ENCODE peak calls at places on chromosomes 12 and 14, in eight cellular contexts. F, U, P, T, C, J, W and R are unnamed samples.

GRCh38 chr12:111304642-111305071 is 64.2 kb downstream of the PHETA1 start:
- DNase-seq in F (no peak), U (no peak), P (no peak), T (no peak), C (peak), J (no peak), W (peak), R (no peak)

GRCh38 chr14:77000340-77001235 is 27.9 kb downstream of the IRF2BPL start:
- DNase-seq in F (peak), U (no peak), P (peak), T (no peak), C (no peak), J (no peak), W (peak), R (no peak)

GRCh38 chr12:108861878-108862587 is 4.7 kb upstream of the SSH1 start:
- DNase-seq in F (no peak), U (no peak), P (no peak), T (no peak), C (peak), J (no peak), W (no peak), R (no peak)

GRCh38 chr12:103677341-103677740 is 90.3 kb downstream of the STAB2 start:
- DNase-seq in F (no peak), U (no peak), P (peak), T (no peak), C (no peak), J (no peak), W (no peak), R (no peak)

GRCh38 chr14:69115407-69116185 is 37.3 kb downstream of the DCAF5 start:
- DNase-seq in F (no peak), U (no peak), P (no peak), T (no peak), C (no peak), J (no peak), W (no peak), R (no peak)

GRCh38 chr12:15220961-15221885 is at the start of gene RERG:
- DNase-seq in F (peak), U (peak), P (peak), T (peak), C (peak), J (peak), W (peak), R (peak)

GRCh38 chr12:108653082-108653516 is 19.4 kb upstream of the SELPLG start:
- DNase-seq in F (no peak), U (no peak), P (no peak), T (no peak), C (no peak), J (no peak), W (no peak), R (no peak)

GRCh38 chr12:42534184-42534838 is 55.2 kb downstream of the PRICKLE1 start:
- DNase-seq in F (no peak), U (no peak), P (no peak), T (no peak), C (no peak), J (no peak), W (no peak), R (no peak)

GRCh38 chr12:131833896-131834641 is 5.9 kb downstream of the MMP17 start:
- DNase-seq in F (peak), U (no peak), P (no peak), T (no peak), C (no peak), J (no peak), W (peak), R (no peak)

GRCh38 chr14:71181215-71182003 is 274.1 kb downstream of the PCNX1 start:
- DNase-seq in F (no peak), U (no peak), P (no peak), T (no peak), C (no peak), J (no peak), W (no peak), R (no peak)

GRCh38 chr14:82872494-82872893 is 1338.8 kb upstream of the SEL1L start:
- DNase-seq in F (no peak), U (no peak), P (no peak), T (no peak), C (no peak), J (no peak), W (no peak), R (no peak)

GRCh38 chr12:27252934-27253333 is 8.8 kb downstream of the STK38L start:
- DNase-seq in F (no peak), U (no peak), P (no peak), T (no peak), C (no peak), J (no peak), W (no peak), R (no peak)

GRCh38 chr14:34692898-34693227 is 21.5 kb downstream of the CFL2 start:
- DNase-seq in F (no peak), U (no peak), P (no peak), T (no peak), C (no peak), J (no peak), W (no peak), R (no peak)
- H3K4me3 ChIP-seq in F (peak), U (peak), P (peak), T (peak), C (peak), J (no peak), W (peak), R (no peak)

GRCh38 chr14:103527408-103528157 is 1.4 kb upstream of the TRMT61A start:
- DNase-seq in F (no peak), U (no peak), P (no peak), T (no peak), C (no peak), J (peak), W (peak), R (no peak)

GRCh38 chr14:103526914-103527248 is 2.1 kb upstream of the TRMT61A start:
- DNase-seq in F (no peak), U (no peak), P (no peak), T (no peak), C (no peak), J (no peak), W (no peak), R (no peak)

GRCh38 chr14:103528512-103529382 is at the start of gene TRMT61A:
- DNase-seq in F (peak), U (peak), P (peak), T (peak), C (peak), J (no peak), W (peak), R (peak)

GRCh38 chr14:103529383-103530365 is 678 bp downstream of the TRMT61A start:
- DNase-seq in F (peak), U (no peak), P (no peak), T (no peak), C (no peak), J (no peak), W (no peak), R (no peak)

GRCh38 chr14:103528158-103528511 is 861 bp upstream of the TRMT61A start:
- DNase-seq in F (peak), U (no peak), P (peak), T (no peak), C (no peak), J (no peak), W (peak), R (no peak)
- H3K4me3 ChIP-seq in F (peak), U (peak), P (peak), T (peak), C (peak), J (peak), W (peak), R (peak)

GRCh38 chr14:91159182-91159581 is 45.3 kb downstream of the DGLUCY start:
- DNase-seq in F (no peak), U (no peak), P (no peak), T (peak), C (no peak), J (no peak), W (no peak), R (no peak)
- H3K4me3 ChIP-seq in F (no peak), U (no peak), P (no peak), T (no peak), C (no peak), J (no peak), W (no peak), R (no peak)

GRCh38 chr14:34329281-34329680 is 132.8 kb downstream of the SPTSSA start:
- DNase-seq in F (no peak), U (no peak), P (no peak), T (no peak), C (no peak), J (no peak), W (no peak), R (no peak)
- H3K4me3 ChIP-seq in F (no peak), U (no peak), P (no peak), T (no peak), C (no peak), J (no peak), W (no peak), R (no peak)

DNA sequence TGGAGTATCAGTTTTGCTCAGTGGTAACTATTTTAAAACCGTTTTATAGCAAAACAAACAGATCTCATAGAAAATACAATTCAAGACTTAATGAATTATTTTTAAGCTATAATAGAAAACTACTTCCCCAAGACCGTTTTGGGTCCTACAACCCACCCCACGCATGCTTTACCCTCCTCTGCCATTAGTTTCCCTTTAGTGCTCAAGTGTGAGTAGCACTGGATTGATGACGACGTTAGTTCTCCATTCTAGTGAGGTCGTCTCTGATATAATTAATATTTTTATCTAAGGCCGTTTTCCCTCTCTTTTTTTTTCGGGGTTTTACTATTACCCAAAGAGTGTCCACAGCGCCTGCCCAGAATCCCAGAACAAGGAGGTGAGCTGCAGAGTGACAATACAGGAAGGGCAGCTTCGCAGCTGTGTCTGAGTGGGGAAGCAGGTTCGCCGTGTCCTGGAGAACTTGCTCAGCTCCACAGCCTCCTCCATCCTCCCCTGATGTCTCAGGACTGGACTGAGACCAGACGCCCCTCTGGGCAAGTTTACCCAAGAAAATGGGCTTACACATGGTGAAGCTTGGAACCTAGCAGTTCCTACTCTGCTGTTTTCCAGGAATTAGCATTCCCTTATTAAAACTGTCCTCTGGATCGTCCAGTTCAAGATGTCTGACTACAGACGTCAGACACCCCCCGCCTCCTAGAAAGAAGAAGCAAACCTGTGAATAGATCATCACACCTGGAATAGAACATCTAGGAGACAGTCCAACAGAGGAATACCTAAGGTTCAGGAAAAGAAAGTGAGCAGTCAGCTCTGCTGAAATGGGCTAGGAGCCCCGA is 31.9 kb upstream of the MON2 start:
- DNase-seq in F (no peak), U (no peak), P (peak), T (no peak), C (no peak), J (no peak), W (no peak), R (no peak)
- H3K4me3 ChIP-seq in F (peak), U (peak), P (peak), T (peak), C (peak), J (peak), W (peak), R (peak)